ENCODE peak calls at places on chromosomes 3 and 15, in ten cellular contexts. L, B, E, D, O, C, G, J, K and M are unnamed samples.

GRCh38 chr3:82080261-82080660 is 318.8 kb upstream of the GBE1 start:
- DNase-seq in G (no peak), D (no peak), C (peak; percentile 9), K (no peak), B (no peak), E (no peak), O (no peak), J (no peak), L (peak; percentile 19), M (no peak)

GRCh38 chr15:81781316-81781868 is 264.4 kb downstream of the MEX3B start:
- DNase-seq in C (no peak), K (no peak), O (no peak), J (no peak), L (no peak), E (no peak), B (no peak), D (no peak), G (no peak), M (no peak)

GRCh38 chr3:183822631-183823030 is 2.7 kb downstream of the MAP6D1 start:
- DNase-seq in C (no peak), J (no peak), D (no peak), G (no peak), B (no peak), K (no peak), E (peak; percentile 68), L (no peak), O (no peak), M (no peak)

GRCh38 chr3:163490119-163490518 is 1588.2 kb downstream of the SI start:
- DNase-seq in E (no peak), C (peak; percentile 32), K (no peak), J (peak; percentile 48), D (no peak), O (peak; percentile 44), L (peak; percentile 50), B (no peak), G (no peak), M (peak; percentile 23)

GRCh38 chr3:41581700-41582099 is 380.2 kb downstream of the ULK4 start:
- DNase-seq in C (no peak), J (no peak), K (no peak), G (no peak), L (no peak), O (no peak), E (no peak), D (no peak), B (no peak), M (no peak)

GRCh38 chr15:73357999-73358665 is 10.6 kb downstream of the HCN4 start:
- DNase-seq in O (no peak), G (no peak), D (no peak), J (no peak), K (no peak), B (no peak), E (no peak), C (no peak), L (no peak), M (peak; percentile 91)

GRCh38 chr15:62067448-62068044 is 769 bp downstream of the C2CD4A start:
- DNase-seq in B (no peak), J (no peak), K (peak; percentile 27), C (peak; percentile 21), E (peak; percentile 11), L (peak; percentile 15), G (no peak), O (peak; percentile 55), D (peak; percentile 37), M (peak; percentile 31)

GRCh38 chr3:115401298-115401697 is 222.0 kb upstream of the GAP43 start:
- DNase-seq in C (peak; percentile 91), E (no peak), G (no peak), O (no peak), D (no peak), L (peak; percentile 57), K (no peak), B (no peak), J (no peak), M (no peak)

GRCh38 chr3:18438586-18438985 is 13.4 kb upstream of the SATB1 start:
- DNase-seq in G (peak; percentile 52), K (peak; percentile 46), J (no peak), D (no peak), L (no peak), B (no peak), E (no peak), O (no peak), C (no peak), M (no peak)

GRCh38 chr3:53691885-53692284 is 154.3 kb downstream of the CHDH start:
- DNase-seq in D (no peak), B (no peak), E (no peak), G (no peak), J (no peak), K (no peak), O (no peak), L (no peak), C (no peak), M (peak; percentile 66)

GRCh38 chr15:67853454-67853853 is 13.6 kb upstream of the RNU6-1 start:
- DNase-seq in O (no peak), B (no peak), L (no peak), D (no peak), J (no peak), G (no peak), C (no peak), E (no peak), K (peak; percentile 2), M (no peak)

GRCh38 chr15:34853001-34853758 is 57.8 kb upstream of the ACTC1 start:
- DNase-seq in O (no peak), G (no peak), C (peak; percentile 82), D (no peak), J (no peak), K (no peak), E (no peak), L (peak; percentile 13), B (no peak), M (peak; percentile 4)

GRCh38 chr3:196360586-196360985 is 22.4 kb upstream of the TM4SF19 start:
- DNase-seq in B (no peak), O (no peak), C (peak; percentile 17), K (no peak), J (no peak), G (no peak), E (no peak), L (no peak), D (no peak), M (no peak)

GRCh38 chr3:51708216-51708845 is 1.5 kb downstream of the GRM2 start:
- DNase-seq in C (no peak), D (no peak), K (no peak), J (no peak), L (no peak), B (no peak), O (no peak), G (no peak), E (no peak), M (no peak)

GRCh38 chr3:112686360-112686759 is 45.4 kb upstream of the CCDC80 start:
- DNase-seq in K (no peak), B (no peak), C (no peak), L (no peak), O (no peak), E (no peak), D (no peak), G (no peak), J (no peak), M (no peak)

GRCh38 chr15:70856884-70857546 is 3.1 kb upstream of the LARP6 start:
- DNase-seq in J (peak; percentile 59), D (peak; percentile 64), O (peak; percentile 83), E (peak; percentile 52), C (peak; percentile 99), K (no peak), B (no peak), L (peak; percentile 92), G (no peak), M (no peak)

GRCh38 chr15:90190606-90191343 is 10.4 kb upstream of the SEMA4B start:
- DNase-seq in C (no peak), E (no peak), J (no peak), O (peak; percentile 90), G (no peak), K (no peak), L (no peak), D (no peak), B (no peak), M (peak; percentile 85)

GRCh38 chr15:23565395-23566069 is at the start of gene MKRN3:
- DNase-seq in J (peak; percentile 87), K (peak; percentile 30), G (peak; percentile 5), C (peak; percentile 49), E (peak; percentile 72), O (no peak), D (peak; percentile 34), L (no peak), B (no peak), M (peak; percentile 37)

GRCh38 chr3:176970770-176971169 is 226.5 kb downstream of the TBL1XR1 start:
- DNase-seq in K (no peak), D (no peak), J (no peak), C (no peak), O (no peak), E (no peak), L (no peak), G (no peak), B (no peak), M (no peak)